ENCODE peak calls at places on chromosomes 12 and 14, in four cellular contexts. A is CD4-positive, CD25-positive, alpha-beta regulatory T cell; O is uterus; K is suprapubic skin. M is an unnamed sample.

GRCh38 chr12:13241833-13242232 is 45.3 kb downstream of the EMP1 start:
- DNase-seq in A (no peak), O (no peak), K (no peak), M (no peak)

GRCh38 chr12:62562892-62563291 is 96.3 kb downstream of the MON2 start:
- DNase-seq in A (no peak), O (no peak), K (no peak), M (no peak)

GRCh38 chr14:100323942-100324307 is 786 bp downstream of the SLC25A47 start:
- DNase-seq in A (no peak), O (no peak), K (no peak), M (no peak)

GRCh38 chr12:47458273-47458672 is 247.6 kb downstream of the RPAP3 start:
- DNase-seq in A (no peak), O (no peak), K (no peak), M (no peak)

GRCh38 chr12:64618953-64619590 is 8.8 kb downstream of the RASSF3 start:
- DNase-seq in A (no peak), O (no peak), K (no peak), M (no peak)

GRCh38 chr14:54253195-54253947 is 143.4 kb upstream of the CDKN3 start:
- DNase-seq in A (peak; percentile 2), O (no peak), K (no peak), M (no peak)

GRCh38 chr14:22556021-22556989 is 32.7 kb downstream of the DAD1 start:
- DNase-seq in A (peak; percentile 100), O (peak; percentile 49), K (peak; percentile 84), M (peak; percentile 98)

GRCh38 chr12:67937822-67938221 is 51.4 kb upstream of the IFNG-AS1 start:
- DNase-seq in A (peak; percentile 5), O (no peak), K (no peak), M (no peak)

GRCh38 chr12:15322164-15323054 is at the start of gene PTPRO:
- DNase-seq in A (no peak), O (peak; percentile 17), K (no peak), M (no peak)

GRCh38 chr14:75418779-75419768 is 8.7 kb upstream of the JDP2 start:
- DNase-seq in A (peak; percentile 79), O (no peak), K (no peak), M (no peak)

GRCh38 chr12:2960432-2960956 is 1.3 kb downstream of the TEAD4 start:
- DNase-seq in A (peak; percentile 30), O (no peak), K (no peak), M (no peak)

GRCh38 chr12:54135621-54136027 is 53.2 kb downstream of the SMUG1 start:
- DNase-seq in A (no peak), O (no peak), K (no peak), M (no peak)

GRCh38 chr14:105399441-105399775 is 1.1 kb downstream of the TEX22 start:
- DNase-seq in A (no peak), O (no peak), K (no peak), M (no peak)

GRCh38 chr12:111457071-111457470 is 51.3 kb downstream of the SH2B3 start:
- DNase-seq in A (no peak), O (no peak), K (peak; percentile 20), M (no peak)

GRCh38 chr12:10140001-10140400 is 10.0 kb upstream of the CLEC7A start:
- DNase-seq in A (peak; percentile 63), O (no peak), K (no peak), M (no peak)

GRCh38 chr12:79424109-79424721 is 266.5 kb downstream of the PAWR start:
- DNase-seq in A (no peak), O (no peak), K (no peak), M (no peak)

GRCh38 chr14:87343641-87344040 is 649.3 kb downstream of the GALC start:
- DNase-seq in A (no peak), O (no peak), K (no peak), M (no peak)

GRCh38 chr14:91413547-91414474 is 3.8 kb downstream of the CCDC88C start:
- DNase-seq in A (peak; percentile 70), O (no peak), K (no peak), M (peak; percentile 71)

GRCh38 chr14:106518054-106518943 is 991.9 kb downstream of the TMEM121 start:
- DNase-seq in A (peak; percentile 77), O (peak; percentile 21), K (no peak), M (peak; percentile 75)

GRCh38 chr12:42090899-42091298 is 53.8 kb downstream of the GXYLT1 start:
- DNase-seq in A (no peak), O (no peak), K (no peak), M (no peak)

GRCh38 chr12:93707836-93708235 is 30.7 kb downstream of the CRADD start:
- DNase-seq in A (no peak), O (no peak), K (no peak), M (no peak)

GRCh38 chr12:85804663-85805062 is 31.5 kb downstream of the RASSF9 start:
- DNase-seq in A (no peak), O (no peak), K (no peak), M (no peak)

GRCh38 chr12:98983647-98984046 is 338.6 kb downstream of the APAF1 start:
- DNase-seq in A (no peak), O (no peak), K (no peak), M (no peak)

GRCh38 chr12:75525263-75525662 is 13.9 kb upstream of the KRR1 start:
- DNase-seq in A (no peak), O (no peak), K (no peak), M (no peak)

GRCh38 chr14:61467281-61467680 is 145.9 kb downstream of the PRKCH start:
- DNase-seq in A (no peak), O (no peak), K (no peak), M (no peak)

GRCh38 chr12:82688035-82688501 is 1.4 kb downstream of the TMTC2 start:
- DNase-seq in A (peak; percentile 17), O (no peak), K (no peak), M (no peak)

GRCh38 chr12:93419388-93420034 is 22.2 kb downstream of the UBE2N start:
- DNase-seq in A (peak; percentile 71), O (no peak), K (no peak), M (no peak)

GRCh38 chr14:54794796-54795195 is 107.8 kb downstream of the GCH1 start:
- DNase-seq in A (no peak), O (no peak), K (no peak), M (no peak)

GRCh38 chr12:107468182-107468581 is 217.4 kb upstream of the PWP1 start:
- DNase-seq in A (no peak), O (no peak), K (no peak), M (no peak)

GRCh38 chr12:42468853-42469252 is 120.7 kb downstream of the PRICKLE1 start:
- DNase-seq in A (no peak), O (no peak), K (no peak), M (no peak)

GRCh38 chr12:3144495-3144894 is 67.3 kb downstream of the TSPAN9 start:
- DNase-seq in A (no peak), O (no peak), K (no peak), M (no peak)

GRCh38 chr14:32711103-32711680 is 227.5 kb upstream of the NPAS3 start:
- DNase-seq in A (peak; percentile 47), O (no peak), K (no peak), M (no peak)

GRCh38 chr12:45379261-45379660 is 163.4 kb downstream of the ANO6 start:
- DNase-seq in A (no peak), O (no peak), K (no peak), M (no peak)

GRCh38 chr14:92039073-92039719 is 663 bp downstream of the TRIP11 start:
- DNase-seq in A (peak; percentile 44), O (no peak), K (no peak), M (no peak)

GRCh38 chr12:15469342-15469741 is 147.0 kb downstream of the PTPRO start:
- DNase-seq in A (no peak), O (no peak), K (no peak), M (no peak)

GRCh38 chr12:25970082-25970481 is 11.6 kb downstream of the RASSF8 start:
- DNase-seq in A (no peak), O (no peak), K (no peak), M (no peak)

GRCh38 chr12:132450391-132451171 is 39.4 kb upstream of the FBRSL1 start:
- DNase-seq in A (no peak), O (no peak), K (no peak), M (no peak)

GRCh38 chr14:59632381-59632780 is 55.8 kb upstream of the CCDC175 start:
- DNase-seq in A (peak; percentile 19), O (no peak), K (no peak), M (no peak)

GRCh38 chr12:88339966-88340365 is 197.9 kb downstream of the TMTC3 start:
- DNase-seq in A (no peak), O (no peak), K (no peak), M (no peak)

GRCh38 chr12:114306646-114307045 is 99.3 kb downstream of the TBX5 start:
- DNase-seq in A (no peak), O (no peak), K (no peak), M (no peak)

GRCh38 chr12:114302117-114302516 is 103.8 kb downstream of the TBX5 start:
- DNase-seq in A (no peak), O (no peak), K (no peak), M (no peak)

GRCh38 chr12:114302606-114303005 is 103.3 kb downstream of the TBX5 start:
- DNase-seq in A (no peak), O (no peak), K (no peak), M (no peak)

DNA sequence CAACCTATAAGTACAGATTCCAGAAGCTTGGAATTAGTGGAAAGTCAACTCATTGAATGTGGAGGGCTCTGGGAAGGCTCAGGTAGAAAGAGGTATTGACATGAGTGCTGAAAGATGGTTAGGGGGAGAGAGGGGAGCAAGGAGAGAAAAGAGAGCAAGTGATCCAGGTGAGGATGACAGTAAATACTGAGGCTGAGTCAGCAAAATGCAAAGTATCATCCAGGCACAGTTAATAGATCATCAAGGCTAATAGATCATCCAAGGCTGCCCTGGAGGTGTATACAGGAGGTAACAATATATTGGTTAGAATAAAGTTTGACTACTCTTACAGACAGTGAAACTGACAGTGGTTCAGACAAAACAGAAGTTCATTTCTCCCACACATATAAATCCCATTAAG is 100.5 kb downstream of the TBX5 start:
- DNase-seq in A (no peak), O (no peak), K (no peak), M (no peak)
- H3K4me3 ChIP-seq in A (no peak overlapping the region), O (no peak overlapping the region), K (no peak overlapping the region), M (no peak overlapping the region)

DNA sequence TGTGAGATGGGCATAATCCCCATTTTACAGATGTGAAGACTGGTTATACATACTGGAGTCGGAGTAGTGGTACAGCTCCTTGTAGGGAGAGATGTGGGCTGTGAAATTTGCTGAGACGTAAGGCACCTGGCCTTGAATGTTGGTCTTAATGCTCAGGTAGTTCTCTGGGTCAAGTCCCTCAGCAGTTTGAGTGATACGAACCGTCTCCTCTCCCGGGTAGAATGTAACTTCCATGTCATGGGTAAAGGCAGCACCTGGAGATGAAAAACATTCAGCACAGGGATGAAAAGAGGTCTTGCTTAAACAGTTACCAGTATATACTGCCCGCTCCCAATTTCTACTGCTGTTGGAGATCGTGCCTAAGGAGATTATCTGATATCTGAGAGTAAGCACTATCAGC is 28.3 kb downstream of the NID2 start:
- DNase-seq in A (no peak), O (no peak), K (no peak), M (no peak)
- H3K36me3 ChIP-seq in A (no peaks in the 10 kb centered on the region), O (no peaks in the 10 kb centered on the region), K (no peaks in the 10 kb centered on the region), M (no peaks in the 10 kb centered on the region)

GRCh38 chr12:48968467-48968866 is 3.1 kb downstream of the WNT10B start:
- DNase-seq in A (no peak), O (no peak), K (no peak), M (no peak)
- H3K4me3 ChIP-seq in A (no peak overlapping the region), O (no peak overlapping the region), K (no peak overlapping the region), M (no peak overlapping the region)

GRCh38 chr12:108799528-108800243 is 57.7 kb downstream of the SSH1 start:
- DNase-seq in A (no peak), O (no peak), K (no peak), M (no peak)
- H3K36me3 ChIP-seq in A (peaks cover 44% of the 10 kb centered on the region), O (no peaks in the 10 kb centered on the region), K (peaks cover 43% of the 10 kb centered on the region), M (peaks cover 47% of the 10 kb centered on the region)

GRCh38 chr14:85415015-85415712 is 114.8 kb upstream of the FLRT2 start:
- DNase-seq in A (no peak), O (peak; percentile 47), K (no peak), M (no peak)
- H3K4me3 ChIP-seq in A (no peak overlapping the region), O (peak overlapping the region; percentile 2), K (peak overlapping the region; percentile 10), M (no peak overlapping the region)